ENCODE peak calls at places on chromosomes 7 and 10, in six cellular contexts. C is GM12878, N is HEK293T, Z is A549, A is HepG2, E is K562. J is an unnamed sample.

GRCh38 chr7:319267-319661 is 29.3 kb downstream of the FOXL3 start:
- DNase-seq in N (no peak), Z (no peak), E (no peak), A (no peak), C (no peak), J (no peak)

GRCh38 chr10:49161411-49161997 is 26.7 kb downstream of the TMEM273 start:
- DNase-seq in E (peak; percentile 64), C (no peak), N (no peak), A (no peak), Z (peak; percentile 44), J (peak; percentile 83)

GRCh38 chr10:5551531-5552375 is 27.0 kb downstream of the CALML3 start:
- DNase-seq in C (peak; percentile 2), N (no peak), A (no peak), E (peak; percentile 55), Z (no peak), J (peak; percentile 47)

GRCh38 chr10:18240185-18240882 is 100.1 kb downstream of the CACNB2 start:
- DNase-seq in Z (no peak), C (no peak), A (no peak), E (no peak), N (no peak), J (no peak)

GRCh38 chr7:130087364-130087763 is 17.0 kb downstream of the KLHDC10 start:
- DNase-seq in N (no peak), C (no peak), E (no peak), A (no peak), Z (no peak), J (peak; percentile 31)

GRCh38 chr7:133109816-133110215 is 27.9 kb upstream of the CHCHD3 start:
- DNase-seq in A (no peak), E (no peak), C (no peak), Z (no peak), N (no peak), J (no peak)

GRCh38 chr10:77970869-77971803 is 44.6 kb upstream of the DLG5 start:
- DNase-seq in A (peak; percentile 92), E (peak; percentile 81), Z (peak; percentile 49), C (no peak), N (no peak), J (peak; percentile 98)

GRCh38 chr10:5628798-5629788 is 37.3 kb downstream of the ASB13 start:
- DNase-seq in C (no peak), N (no peak), A (no peak), E (no peak), Z (no peak), J (peak; percentile 60)

GRCh38 chr7:83640731-83641533 is 8.0 kb downstream of the SEMA3E start:
- DNase-seq in E (no peak), A (no peak), C (no peak), N (no peak), Z (no peak), J (no peak)

GRCh38 chr10:693506-693905 is 4.0 kb upstream of the DIP2C start:
- DNase-seq in C (no peak), N (no peak), A (no peak), E (no peak), Z (peak; percentile 29), J (peak; percentile 49)

GRCh38 chr7:98418271-98418635 is 17.4 kb upstream of the BAIAP2L1 start:
- DNase-seq in A (peak; percentile 44), C (no peak), E (no peak), N (no peak), Z (peak; percentile 73), J (peak; percentile 33)

GRCh38 chr7:147412782-147413186 is 1177.8 kb upstream of the C7orf33 start:
- DNase-seq in N (no peak), C (no peak), A (peak; percentile 1), Z (peak; percentile 32), E (no peak), J (peak; percentile 91)

GRCh38 chr10:101400529-101400928 is 46.6 kb downstream of the BTRC start:
- DNase-seq in E (no peak), A (no peak), Z (peak; percentile 47), C (no peak), N (no peak), J (peak; percentile 9)

GRCh38 chr10:77715081-77715480 is 77.5 kb upstream of the KCNMA1 start:
- DNase-seq in A (peak; percentile 23), N (peak; percentile 28), E (peak; percentile 68), Z (peak; percentile 23), C (no peak), J (no peak)

GRCh38 chr10:17655009-17655408 is 11.1 kb downstream of the STAM start:
- DNase-seq in N (no peak), A (no peak), C (no peak), Z (no peak), E (no peak), J (no peak)

GRCh38 chr10:80132299-80133139 is at the start of gene PLAC9:
- DNase-seq in C (no peak), Z (no peak), E (no peak), N (no peak), A (no peak), J (peak; percentile 20)

GRCh38 chr7:129493555-129493954 is 8.8 kb upstream of the SMKR1 start:
- DNase-seq in C (no peak), A (no peak), E (no peak), Z (no peak), N (no peak), J (peak; percentile 33)

GRCh38 chr7:25521236-25521635 is 292.9 kb upstream of the NPVF start:
- DNase-seq in C (no peak), N (no peak), A (no peak), Z (no peak), E (peak; percentile 17), J (no peak)

GRCh38 chr10:46536781-46537180 is 19.7 kb downstream of the GPRIN2 start:
- DNase-seq in C (no peak), A (no peak), Z (no peak), E (no peak), N (no peak), J (no peak)

GRCh38 chr10:47058961-47059391 is 147.7 kb downstream of the PTPN20 start:
- DNase-seq in N (peak; percentile 20), Z (no peak), C (no peak), E (no peak), A (no peak), J (peak; percentile 46)

GRCh38 chr10:4352566-4352961 is 473.4 kb upstream of the AKR1E2 start:
- DNase-seq in C (no peak), E (no peak), Z (no peak), A (no peak), N (no peak), J (no peak)

GRCh38 chr10:89185658-89186057 is 21.5 kb downstream of the CH25H start:
- DNase-seq in E (no peak), Z (no peak), C (no peak), N (no peak), A (no peak), J (peak; percentile 58)

GRCh38 chr10:89182894-89183293 is 24.2 kb downstream of the CH25H start:
- DNase-seq in E (no peak), A (no peak), N (no peak), Z (no peak), C (no peak), J (no peak)

GRCh38 chr10:89183571-89183970 is 23.5 kb downstream of the CH25H start:
- DNase-seq in C (no peak), E (no peak), A (no peak), Z (no peak), N (no peak), J (peak; percentile 77)

GRCh38 chr10:89189211-89189734 is 17.8 kb downstream of the CH25H start:
- DNase-seq in E (no peak), N (no peak), A (no peak), C (no peak), Z (no peak), J (no peak)

GRCh38 chr10:89184638-89185037 is 22.5 kb downstream of the CH25H start:
- DNase-seq in Z (no peak), N (no peak), C (no peak), A (no peak), E (no peak), J (no peak)
- TF ChIP-seq BHLHE40 in Z (no peak), N (no peak), C (no peak), A (no peak), E (no peak), J (no peak)

DNA sequence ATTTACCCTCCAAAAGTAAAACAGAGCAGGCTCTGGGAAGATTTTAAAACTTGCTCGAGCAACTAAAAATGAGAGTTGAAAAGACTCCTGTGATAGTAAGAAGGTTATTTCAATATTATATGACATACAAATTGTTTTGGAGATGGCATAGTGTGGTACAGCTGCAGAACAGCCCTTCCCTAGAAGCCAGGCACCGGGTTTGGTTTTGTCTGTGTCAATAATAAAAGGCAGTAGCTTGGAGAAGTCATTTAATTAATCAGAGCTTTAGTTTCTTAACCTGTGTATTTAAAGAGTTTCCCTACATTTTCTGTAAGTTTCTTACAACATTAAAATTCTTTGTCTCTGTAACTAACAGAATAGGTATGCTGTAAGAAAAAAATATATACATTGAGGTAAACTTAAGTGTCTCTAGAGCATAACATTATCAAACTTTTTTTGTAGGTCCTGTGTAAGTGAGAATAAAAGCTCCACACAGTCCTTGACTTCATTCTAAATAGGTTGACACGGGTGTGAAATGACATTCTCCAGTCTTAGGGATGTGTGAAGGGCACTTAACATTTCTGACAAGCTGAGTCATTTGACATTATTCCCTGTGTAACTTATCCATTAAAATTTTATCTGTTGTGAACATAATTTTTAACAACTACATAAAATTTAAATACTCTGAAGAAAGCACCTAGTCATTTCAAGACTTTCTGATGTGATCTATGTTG is 425.0 kb upstream of the ETV1 start:
- DNase-seq in A (no peak), N (no peak), Z (no peak), C (no peak), E (no peak), J (no peak)
- TF ChIP-seq BHLHE40 in A (no peak), N (no peak), Z (no peak), C (no peak), E (no peak), J (no peak)

GRCh38 chr7:114977277-114977676 is 55.4 kb downstream of the MDFIC start:
- DNase-seq in E (no peak), C (no peak), A (no peak), Z (no peak), N (no peak), J (no peak)

GRCh38 chr7:114979803-114980507 is 58.1 kb downstream of the MDFIC start:
- DNase-seq in C (no peak), Z (no peak), E (no peak), A (no peak), N (no peak), J (no peak)

GRCh38 chr7:114979388-114979787 is 57.5 kb downstream of the MDFIC start:
- DNase-seq in Z (no peak), C (no peak), N (no peak), E (no peak), A (no peak), J (peak; percentile 47)

GRCh38 chr7:114973147-114973546 is 51.3 kb downstream of the MDFIC start:
- DNase-seq in Z (no peak), E (no peak), N (no peak), C (no peak), A (no peak), J (peak; percentile 39)

DNA sequence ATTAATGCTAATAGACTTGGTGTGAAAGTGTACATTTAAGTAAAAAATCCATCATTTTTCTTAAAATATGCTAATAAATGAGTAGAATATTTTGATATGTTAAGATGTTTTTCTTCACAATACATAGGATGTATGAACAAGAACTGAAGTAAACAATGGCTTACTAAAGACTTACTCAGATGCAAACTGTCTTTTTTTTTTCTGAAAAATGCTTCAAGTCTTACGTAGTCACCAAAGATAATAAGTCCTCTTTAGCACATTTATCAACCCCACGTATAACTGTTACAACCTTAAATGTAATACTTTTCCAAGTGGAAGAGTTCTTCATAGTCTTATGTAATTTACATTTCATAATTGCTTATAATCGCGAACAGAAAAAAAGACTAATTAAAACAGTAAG is 54.8 kb downstream of the MDFIC start:
- DNase-seq in E (no peak), A (no peak), N (no peak), C (no peak), Z (no peak), J (peak; percentile 64)
- TF ChIP-seq BHLHE40 in E (no peak), A (no peak), N (no peak), C (no peak), Z (no peak), J (no peak)

GRCh38 chr10:72292223-72292691 is 18.5 kb downstream of the DDIT4 start:
- DNase-seq in C (no peak), A (no peak), Z (peak; percentile 76), N (no peak), E (no peak), J (no peak)
- TF ChIP-seq BHLHE40 in C (no peak), A (no peak), Z (no peak), N (no peak), E (no peak), J (no peak)